ENCODE peak calls at places on chromosomes 1 and 21, in four cellular contexts. L is MM.1S, I is sigmoid colon, U is left lung. Q is an unnamed sample. For H3K4me1, the result is how much of the 10 kb centered on the place peaks cover.

GRCh38 chr1:1305300-1306069 is 2.2 kb downstream of the ACAP3 start:
- DNase-seq in L (no peak), I (peak), U (no peak), Q (peak)

GRCh38 chr1:61585714-61586113 is 139.2 kb downstream of the TM2D1 start:
- DNase-seq in L (no peak), I (no peak), U (peak), Q (no peak)

GRCh38 chr1:26922201-26922729 is 722 bp downstream of the NUDC start:
- DNase-seq in L (peak), I (no peak), U (no peak), Q (no peak)

GRCh38 chr21:17416139-17416538 is 96.7 kb upstream of the CXADR start:
- DNase-seq in L (no peak), I (no peak), U (no peak), Q (no peak)

GRCh38 chr1:53545663-53546408 is 86.6 kb downstream of the DMRTB1 start:
- DNase-seq in L (no peak), I (peak), U (peak), Q (no peak)

GRCh38 chr1:172514108-172514507 is 18.8 kb upstream of the SUCO start:
- DNase-seq in L (no peak), I (no peak), U (no peak), Q (no peak)

GRCh38 chr1:15985611-15986272 is 9.8 kb upstream of the ZBTB17 start:
- DNase-seq in L (no peak), I (no peak), U (no peak), Q (no peak)

GRCh38 chr21:45875416-45875760 is 106.2 kb upstream of the COL6A1 start:
- DNase-seq in L (no peak), I (no peak), U (no peak), Q (no peak)

GRCh38 chr21:42956824-42957632 is 17.3 kb upstream of the PKNOX1 start:
- DNase-seq in L (no peak), I (peak), U (no peak), Q (no peak)

GRCh38 chr1:52970149-52970548 is 43.1 kb downstream of the SCP2 start:
- DNase-seq in L (no peak), I (no peak), U (no peak), Q (no peak)

GRCh38 chr21:46111857-46112730 is 14.2 kb downstream of the COL6A2 start:
- DNase-seq in L (no peak), I (peak), U (peak), Q (no peak)

GRCh38 chr1:11802973-11803885 is 2.5 kb downstream of the MTHFR start:
- DNase-seq in L (peak), I (peak), U (peak), Q (peak)

GRCh38 chr1:41357451-41358151 is 3.6 kb upstream of the FOXO6 start:
- DNase-seq in L (no peak), I (no peak), U (no peak), Q (no peak)

GRCh38 chr1:162145280-162145965 is 75.9 kb downstream of the NOS1AP start:
- DNase-seq in L (no peak), I (no peak), U (no peak), Q (no peak)

GRCh38 chr1:107897428-107898339 is 67.3 kb downstream of the VAV3 start:
- DNase-seq in L (no peak), I (no peak), U (no peak), Q (peak)

GRCh38 chr1:206575165-206575893 is 36.9 kb downstream of the EIF2D start:
- DNase-seq in L (peak), I (peak), U (no peak), Q (peak)

GRCh38 chr1:37723390-37724078 is 31.2 kb downstream of the CDCA8 start:
- DNase-seq in L (no peak), I (peak), U (no peak), Q (no peak)

GRCh38 chr1:233255145-233255544 is 40.4 kb downstream of the PCNX2 start:
- DNase-seq in L (no peak), I (no peak), U (no peak), Q (no peak)

GRCh38 chr1:27379564-27380132 is 3.5 kb downstream of the CD164L2 start:
- DNase-seq in L (no peak), I (no peak), U (no peak), Q (no peak)

GRCh38 chr1:167635233-167635648 is 5.2 kb downstream of the RCSD1 start:
- DNase-seq in L (no peak), I (no peak), U (no peak), Q (no peak)

GRCh38 chr1:245645894-245646293 is 491.1 kb downstream of the KIF26B start:
- DNase-seq in L (no peak), I (no peak), U (no peak), Q (no peak)

GRCh38 chr1:4585216-4585615 is 69.2 kb upstream of the AJAP1 start:
- DNase-seq in L (peak), I (no peak), U (no peak), Q (peak)

GRCh38 chr1:241102652-241103051 is 254.4 kb downstream of the RGS7 start:
- DNase-seq in L (no peak), I (no peak), U (no peak), Q (no peak)

GRCh38 chr1:113947388-113948107 is 18.4 kb downstream of the HIPK1 start:
- DNase-seq in L (peak), I (no peak), U (no peak), Q (no peak)

GRCh38 chr1:38123356-38123755 is 76.8 kb upstream of the POU3F1 start:
- DNase-seq in L (no peak), I (peak), U (no peak), Q (no peak)

GRCh38 chr1:218779341-218779831 is 394.3 kb upstream of the LYPLAL1 start:
- DNase-seq in L (no peak), I (no peak), U (no peak), Q (no peak)

GRCh38 chr1:94864821-94865220 is 44.7 kb downstream of the SLC44A3 start:
- DNase-seq in L (no peak), I (no peak), U (no peak), Q (no peak)
- H3K4me1 ChIP-seq in L (under half), I (half or more), U (under half), Q (under half)

GRCh38 chr1:182848736-182849135 is 9.6 kb downstream of the DHX9 start:
- DNase-seq in L (no peak), I (no peak), U (no peak), Q (no peak)

GRCh38 chr1:182845379-182845778 is 6.2 kb downstream of the DHX9 start:
- DNase-seq in L (no peak), I (no peak), U (no peak), Q (no peak)

GRCh38 chr1:182850319-182850718 is 11.2 kb downstream of the DHX9 start:
- DNase-seq in L (no peak), I (no peak), U (no peak), Q (no peak)

GRCh38 chr1:182845894-182846293 is 6.7 kb downstream of the DHX9 start:
- DNase-seq in L (no peak), I (no peak), U (no peak), Q (no peak)

DNA sequence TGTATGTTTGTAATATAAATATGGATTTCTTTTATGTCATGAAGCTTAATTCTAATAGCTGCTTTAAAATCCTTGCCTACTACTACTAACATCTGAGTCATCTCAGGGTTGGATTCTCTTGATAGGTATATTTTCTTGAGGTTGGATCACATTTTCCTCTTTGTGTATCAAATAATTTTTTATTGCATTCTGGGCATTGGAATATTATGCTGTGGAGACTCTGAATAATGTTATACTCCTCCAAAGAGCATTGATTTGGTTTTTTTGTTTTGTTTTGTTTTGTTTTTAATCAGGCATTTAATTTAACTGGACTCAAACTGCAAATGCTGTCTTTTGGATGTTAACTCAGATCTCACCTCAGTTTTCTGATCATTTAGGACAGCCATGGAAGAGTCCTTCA is 8.0 kb downstream of the DHX9 start:
- DNase-seq in L (no peak), I (no peak), U (no peak), Q (no peak)
- H3K4me3 ChIP-seq in L (no peak), I (no peak), U (no peak), Q (no peak)

GRCh38 chr21:34554227-34554626 is 42.2 kb upstream of the KCNE1 start:
- DNase-seq in L (peak), I (no peak), U (no peak), Q (no peak)
- H3K27ac ChIP-seq in L (peak), I (no peak), U (no peak), Q (no peak)

GRCh38 chr1:202568466-202569196 is 141.6 kb downstream of the SYT2 start:
- DNase-seq in L (peak), I (no peak), U (no peak), Q (no peak)
- H3K4me1 ChIP-seq in L (half or more), I (half or more), U (under half), Q (under half)

Q was measured in CD4-positive, CD25-positive, alpha-beta regulatory T cell.